ENCODE peak calls at places on chromosomes 7 and 10, in nine cellular contexts. O, N, P, T, K, Y, G, Q and B are unnamed samples.

GRCh38 chr7:110830778-110831177 is 260.1 kb upstream of the LRRN3 start:
- DNase-seq in O (no peak), G (no peak), Y (no peak), P (no peak), Q (no peak), N (no peak), K (no peak), T (no peak), B (no peak)

GRCh38 chr10:74084955-74085354 is 65.7 kb downstream of the AP3M1 start:
- DNase-seq in N (no peak), Q (no peak), T (no peak), K (no peak), P (no peak), G (peak), Y (no peak), O (no peak), B (no peak)

GRCh38 chr7:28754027-28754426 is 204.1 kb downstream of the TRIL start:
- DNase-seq in G (no peak), K (no peak), P (no peak), O (no peak), N (no peak), Y (peak), Q (peak), T (peak), B (no peak)

GRCh38 chr10:98246911-98247820 is 20.8 kb downstream of the LOXL4 start:
- DNase-seq in G (no peak), T (no peak), K (peak), N (peak), Y (no peak), Q (no peak), P (no peak), O (no peak), B (no peak)

GRCh38 chr10:75209325-75210192 is 1.0 kb upstream of the VDAC2 start:
- DNase-seq in N (peak), Y (no peak), K (no peak), O (peak), P (peak), G (peak), T (no peak), Q (peak), B (peak)

GRCh38 chr10:132158810-132159209 is 27.9 kb upstream of the DPYSL4 start:
- DNase-seq in N (no peak), G (no peak), P (peak), T (no peak), Q (no peak), K (no peak), O (no peak), Y (no peak), B (no peak)

GRCh38 chr7:70051726-70052125 is 453.5 kb downstream of the AUTS2 start:
- DNase-seq in T (no peak), P (no peak), K (no peak), Y (no peak), G (no peak), O (no peak), Q (no peak), N (no peak), B (no peak)

GRCh38 chr7:7165372-7165771 is 17.0 kb upstream of the C1GALT1 start:
- DNase-seq in K (no peak), P (no peak), Q (no peak), N (no peak), O (no peak), Y (no peak), G (no peak), T (no peak), B (no peak)

GRCh38 chr10:115710136-115710535 is 562.9 kb downstream of the GFRA1 start:
- DNase-seq in O (no peak), Q (no peak), K (no peak), T (peak), G (no peak), P (no peak), N (no peak), Y (no peak), B (no peak)

GRCh38 chr10:79133386-79133785 is 64.6 kb downstream of the ZMIZ1 start:
- DNase-seq in Q (no peak), P (no peak), O (no peak), T (no peak), N (no peak), K (no peak), Y (no peak), G (no peak), B (no peak)

GRCh38 chr10:11685787-11686218 is 56.4 kb upstream of the ECHDC3 start:
- DNase-seq in Y (no peak), O (peak), G (peak), P (peak), K (no peak), T (peak), N (no peak), Q (peak), B (no peak)

GRCh38 chr10:84499846-84500245 is 171.5 kb downstream of the CCSER2 start:
- DNase-seq in Y (no peak), K (no peak), T (no peak), P (no peak), G (peak), N (no peak), Q (no peak), O (no peak), B (no peak)

GRCh38 chr10:94358480-94358879 is 4.3 kb downstream of the NOC3L start:
- DNase-seq in K (peak), Y (no peak), O (no peak), P (no peak), Q (peak), G (no peak), T (peak), N (peak), B (no peak)

GRCh38 chr7:129434846-129435318 is 650 bp downstream of the STRIP2 start:
- DNase-seq in G (no peak), N (no peak), Q (no peak), K (no peak), Y (no peak), O (no peak), T (peak), P (peak), B (no peak)

GRCh38 chr10:42578019-42578418 is 60.4 kb downstream of the ZNF33B start:
- DNase-seq in Y (no peak), N (no peak), O (no peak), K (no peak), G (no peak), Q (no peak), T (no peak), P (no peak), B (no peak)

GRCh38 chr10:78992333-78992732 is 76.4 kb upstream of the ZMIZ1 start:
- DNase-seq in Q (no peak), G (no peak), Y (no peak), O (no peak), N (no peak), K (no peak), P (no peak), T (no peak), B (no peak)

GRCh38 chr7:7177044-7177517 is 5.3 kb upstream of the C1GALT1 start:
- DNase-seq in O (no peak), K (no peak), N (no peak), Q (peak), P (no peak), Y (no peak), T (peak), G (no peak), B (no peak)

GRCh38 chr10:70430489-70431445 is 10.7 kb downstream of the NODAL start:
- DNase-seq in O (peak), N (no peak), T (no peak), Q (no peak), G (peak), P (peak), Y (no peak), K (peak), B (no peak)

GRCh38 chr10:80486151-80486692 is 32.1 kb downstream of the TSPAN14 start:
- DNase-seq in Q (no peak), Y (no peak), G (no peak), T (no peak), N (no peak), K (no peak), P (no peak), O (no peak), B (no peak)

GRCh38 chr10:106175760-106176377 is 988.6 kb downstream of the SORCS1 start:
- DNase-seq in Q (peak), T (peak), Y (no peak), O (no peak), P (no peak), K (no peak), G (peak), N (no peak), B (no peak)
- TF ChIP-seq CTCF in Q (peak), T (peak), Y (peak), O (no peak), P (peak), K (peak), G (peak), N (peak), B (peak)

DNA sequence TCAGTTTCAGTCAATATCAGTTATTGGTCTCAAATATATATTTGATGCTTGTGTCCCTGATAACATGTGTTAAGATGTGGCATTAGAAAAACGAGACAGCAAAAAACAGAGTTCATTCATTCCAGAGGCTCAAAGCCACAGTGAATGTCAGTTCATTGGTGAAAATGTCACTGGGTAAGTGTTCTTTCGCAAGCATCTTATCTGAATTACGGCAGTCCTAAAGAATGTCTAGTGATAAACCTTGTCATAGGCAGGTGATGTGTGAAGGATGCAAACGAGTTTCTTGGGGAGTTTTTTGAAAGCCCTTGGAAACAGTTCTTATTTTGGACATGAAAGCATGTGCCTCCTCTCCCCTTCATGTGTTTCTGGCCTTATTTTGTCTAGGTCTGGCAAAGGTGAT is 45.9 kb upstream of the RELN start:
- DNase-seq in O (no peak), N (no peak), Y (no peak), K (no peak), Q (no peak), G (no peak), P (no peak), T (no peak), B (no peak)
- TF ChIP-seq CTCF in O (no peak), N (no peak), Y (no peak), K (no peak), Q (no peak), G (no peak), P (no peak), T (no peak), B (no peak)

GRCh38 chr7:5677538-5678294 is 103.7 kb downstream of the RNF216 start:
- DNase-seq in G (peak), T (peak), N (no peak), K (peak), Q (peak), Y (peak), P (peak), O (peak), B (no peak)
- TF ChIP-seq CTCF in G (peak), T (peak), N (peak), K (peak), Q (peak), Y (peak), P (peak), O (peak), B (peak)

DNA sequence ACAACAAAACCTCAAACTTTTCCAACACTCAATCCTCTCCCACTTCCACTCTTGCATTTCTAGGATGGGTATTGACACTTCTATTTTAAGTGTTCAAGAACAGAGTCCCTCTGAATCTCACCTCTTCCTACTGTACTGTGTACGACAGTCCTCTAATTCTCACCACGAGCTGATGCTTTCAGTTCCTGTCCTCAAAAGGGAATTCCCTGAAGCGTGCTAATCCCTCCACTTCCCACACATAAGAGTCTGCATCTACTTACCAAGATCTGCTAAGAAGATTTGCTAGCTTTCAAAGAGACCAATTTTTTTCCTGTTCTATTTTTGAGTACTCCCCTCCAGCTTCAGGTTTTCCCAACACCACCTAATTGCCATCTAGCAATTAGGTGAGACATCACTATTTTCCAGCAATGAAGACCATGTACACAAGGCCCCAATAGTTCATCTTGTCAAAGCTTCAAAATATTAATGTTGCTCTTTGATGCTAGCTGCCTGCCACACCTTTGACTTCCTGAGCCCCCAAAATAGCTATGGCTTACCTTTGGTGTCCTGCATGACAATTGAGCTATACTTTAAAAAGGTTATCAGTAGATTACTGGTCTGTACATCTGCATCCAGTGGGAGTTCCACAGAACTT is 54.4 kb downstream of the ARMH3 start:
- DNase-seq in T (no peak), N (no peak), Y (no peak), K (no peak), Q (no peak), P (no peak), O (no peak), G (peak), B (no peak)
- TF ChIP-seq CTCF in T (no peak), N (no peak), Y (no peak), K (no peak), Q (no peak), P (no peak), O (no peak), G (no peak), B (no peak)

DNA sequence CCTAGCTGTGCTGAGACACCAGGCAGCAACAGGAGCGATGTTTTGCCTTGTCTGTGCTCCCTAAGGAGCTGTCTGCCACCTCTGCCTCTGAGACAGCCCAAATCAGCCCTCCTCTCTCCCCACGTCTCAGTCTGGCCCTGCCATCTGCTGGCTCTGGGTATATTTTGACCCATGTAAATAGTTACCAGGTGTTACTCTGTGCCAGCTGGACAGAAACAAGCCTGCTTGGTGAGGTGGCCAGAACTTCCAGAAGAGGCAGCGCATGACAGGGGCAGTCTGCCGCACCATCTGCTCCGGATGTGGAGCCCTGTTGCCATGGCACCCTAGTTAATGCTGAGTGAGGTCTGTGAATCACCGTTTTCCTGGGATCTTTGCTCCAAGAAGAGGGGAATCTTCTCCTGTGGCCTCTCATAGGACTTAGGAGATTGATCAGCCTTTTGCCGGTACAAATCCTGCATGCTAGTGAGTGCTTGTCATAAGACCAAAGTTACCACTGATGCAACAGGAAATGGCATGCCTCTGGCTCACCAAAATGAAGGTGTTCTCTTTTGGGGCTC is 31.8 kb downstream of the GSTO2 start:
- DNase-seq in Y (no peak), G (peak), O (peak), T (peak), K (peak), P (peak), Q (peak), N (peak), B (peak)
- TF ChIP-seq CTCF in Y (no peak), G (peak), O (peak), T (no peak), K (no peak), P (peak), Q (peak), N (no peak), B (no peak)

GRCh38 chr7:99407849-99408346 is 499 bp downstream of the PDAP1 start:
- DNase-seq in Q (peak), P (peak), Y (no peak), G (no peak), T (peak), O (no peak), K (no peak), N (no peak), B (no peak)
- TF ChIP-seq CTCF in Q (no peak), P (no peak), Y (no peak), G (no peak), T (no peak), O (no peak), K (no peak), N (no peak), B (no peak)

DNA sequence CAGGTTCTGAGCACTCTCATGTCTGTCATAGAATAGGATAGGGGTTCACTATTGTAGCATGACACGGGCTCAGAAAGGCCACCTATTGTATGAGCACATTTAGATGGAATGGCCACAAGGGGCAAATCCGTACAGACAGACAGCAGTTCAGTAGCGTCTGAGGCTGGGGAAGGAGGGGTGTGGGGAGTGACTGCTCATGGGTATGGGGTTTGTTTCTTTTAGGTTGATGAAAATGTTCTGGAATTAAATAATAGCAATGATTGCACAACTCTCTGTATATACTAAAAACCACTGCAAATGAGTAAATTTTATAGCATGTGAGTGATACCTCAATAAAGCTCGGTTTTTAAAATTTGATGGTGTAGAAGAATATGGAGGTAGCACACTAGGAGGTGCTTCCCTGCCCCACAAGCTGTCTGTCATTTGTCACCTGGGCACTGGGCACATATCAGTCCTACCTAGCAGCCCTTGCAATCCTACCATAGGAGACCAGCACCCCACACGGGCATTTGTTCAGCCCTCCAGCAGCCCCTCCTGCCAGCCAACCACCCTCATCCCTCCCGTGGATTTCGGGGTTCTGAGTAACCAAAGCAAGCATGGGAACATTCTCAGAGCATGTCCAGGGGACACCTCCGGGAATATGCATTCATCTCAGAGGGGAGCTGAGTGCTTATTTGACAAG is 35.2 kb downstream of the KCNMA1 start:
- DNase-seq in Y (no peak), P (no peak), K (peak), N (no peak), G (no peak), T (peak), Q (peak), O (no peak), B (no peak)
- TF ChIP-seq CTCF in Y (no peak), P (no peak), K (peak), N (no peak), G (no peak), T (no peak), Q (peak), O (no peak), B (peak)

GRCh38 chr10:116802474-116802873 is 46.8 kb upstream of the ENO4 start:
- DNase-seq in G (no peak), N (no peak), K (no peak), O (no peak), T (no peak), Q (no peak), Y (no peak), P (no peak), B (no peak)
- TF ChIP-seq CTCF in G (no peak), N (no peak), K (no peak), O (no peak), T (no peak), Q (no peak), Y (no peak), P (no peak), B (no peak)

GRCh38 chr10:99560277-99561126 is 27.8 kb downstream of the NKX2-3 start:
- DNase-seq in Q (peak), T (peak), P (no peak), Y (peak), K (no peak), G (peak), O (peak), N (peak), B (no peak)
- TF ChIP-seq CTCF in Q (peak), T (peak), P (peak), Y (peak), K (peak), G (peak), O (peak), N (peak), B (peak)

GRCh38 chr7:93897680-93898079 is 7.1 kb upstream of the TFPI2 start:
- DNase-seq in K (no peak), Y (no peak), O (no peak), N (no peak), G (no peak), P (no peak), T (no peak), Q (no peak), B (no peak)

GRCh38 chr7:93906267-93906666 is at the start of gene GNGT1:
- DNase-seq in O (no peak), G (no peak), Q (no peak), N (no peak), T (no peak), P (no peak), Y (no peak), K (no peak), B (no peak)

DNA sequence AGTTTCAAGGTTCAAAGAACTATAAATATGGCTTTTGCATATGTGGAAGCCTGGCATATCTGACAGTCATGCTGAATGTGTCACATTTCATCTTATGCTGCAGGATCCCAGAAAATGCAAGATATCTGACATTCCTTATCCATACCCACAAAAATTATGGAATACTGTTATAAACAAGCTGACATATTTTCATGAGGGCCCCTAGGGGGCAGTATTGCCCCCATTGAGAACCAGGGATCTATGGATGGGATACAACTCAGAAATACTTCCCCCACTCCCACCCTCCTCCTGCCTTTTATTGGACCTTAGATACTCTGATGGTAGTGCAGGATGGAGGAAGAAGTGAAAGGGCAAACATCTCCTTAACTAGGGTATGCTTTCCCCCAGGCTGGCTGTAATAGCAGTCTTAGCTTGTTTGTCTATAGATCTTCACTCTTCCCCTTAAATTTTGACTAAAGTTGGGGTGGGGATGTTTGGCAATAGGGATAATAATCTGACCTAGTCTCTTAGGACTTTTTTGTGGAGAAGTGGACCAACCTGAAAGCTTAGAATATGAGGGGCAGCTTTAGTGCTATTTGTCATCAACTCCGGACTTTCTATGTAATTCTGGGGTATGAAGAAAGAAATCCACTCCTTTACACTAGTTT is 3.5 kb upstream of the GNGT1 start:
- DNase-seq in P (no peak), Y (no peak), N (no peak), O (no peak), Q (peak), T (peak), G (peak), K (peak), B (no peak)
- TF ChIP-seq CTCF in P (peak), Y (peak), N (peak), O (peak), Q (peak), T (peak), G (peak), K (peak), B (peak)